ENCODE peak calls at places on chromosomes 5 and 9, in six cellular contexts. I, U, D, T, M and Z are unnamed samples.

GRCh38 chr5:137738947-137739346 is 3.1 kb upstream of the KLHL3 start:
- DNase-seq in I (no peak), U (no peak), D (no peak), T (no peak), M (no peak), Z (no peak)

GRCh38 chr9:76717611-76718010 is 46.6 kb upstream of the PCA3 start:
- DNase-seq in I (no peak), U (peak), D (no peak), T (no peak), M (no peak), Z (no peak)

GRCh38 chr5:143186623-143187022 is 216.9 kb downstream of the NR3C1 start:
- DNase-seq in I (no peak), U (no peak), D (no peak), T (no peak), M (no peak), Z (no peak)

GRCh38 chr9:89078860-89079259 is 87.6 kb downstream of the S1PR3 start:
- DNase-seq in I (no peak), U (no peak), D (peak), T (no peak), M (no peak), Z (no peak)

GRCh38 chr9:108442604-108443277 is 413.0 kb downstream of the ACTL7B start:
- DNase-seq in I (no peak), U (no peak), D (no peak), T (no peak), M (no peak), Z (no peak)

GRCh38 chr5:153797484-153797883 is 241.2 kb downstream of the FAM114A2 start:
- DNase-seq in I (no peak), U (no peak), D (no peak), T (no peak), M (no peak), Z (no peak)

GRCh38 chr5:14757853-14758252 is 93.3 kb downstream of the OTULIN start:
- DNase-seq in I (no peak), U (no peak), D (no peak), T (no peak), M (no peak), Z (no peak)

GRCh38 chr5:80245986-80246781 is 9.7 kb downstream of the SERINC5 start:
- DNase-seq in I (no peak), U (no peak), D (peak), T (no peak), M (no peak), Z (no peak)